ENCODE peak calls at places on chromosome 5, in nine cellular contexts. B is BJ, R is GM12865, G is GM23338, L is fibroblast of lung, Y is NB4, X is mammary epithelial cell, J is epithelial cell of esophagus, N is left ventricle myocardium inferior. C is an unnamed sample.

GRCh38 chr5:43019615-43020293 is 20.4 kb downstream of the ANXA2R start:
- DNase-seq in B (no peak), R (peak; percentile 96), G (peak; percentile 93), L (peak; percentile 92), Y (peak; percentile 94), X (no peak), J (peak; percentile 89), N (no peak), C (peak; percentile 85)

GRCh38 chr5:135571210-135571609 is 7.6 kb downstream of the CXCL14 start:
- DNase-seq in B (no peak), R (no peak), G (no peak), L (no peak), Y (no peak), X (no peak), J (no peak), N (no peak), C (no peak)

GRCh38 chr5:152004095-152004494 is 79.4 kb upstream of the GLRA1 start:
- DNase-seq in B (no peak), R (no peak), G (no peak), L (no peak), Y (no peak), X (no peak), J (no peak), N (no peak), C (no peak)

GRCh38 chr5:1815071-1815786 is 14.0 kb downstream of the NDUFS6 start:
- DNase-seq in B (no peak), R (no peak), G (no peak), L (no peak), Y (no peak), X (no peak), J (no peak), N (no peak), C (no peak)

GRCh38 chr5:162996052-162996451 is 441.3 kb upstream of the CCNG1 start:
- DNase-seq in B (no peak), R (no peak), G (no peak), L (no peak), Y (no peak), X (no peak), J (no peak), N (no peak), C (no peak)

GRCh38 chr5:95697781-95698681 is 15.2 kb upstream of the SPATA9 start:
- DNase-seq in B (no peak), R (no peak), G (no peak), L (no peak), Y (no peak), X (no peak), J (no peak), N (no peak), C (no peak)

GRCh38 chr5:68303754-68304420 is 88.3 kb downstream of the PIK3R1 start:
- DNase-seq in B (no peak), R (no peak), G (no peak), L (no peak), Y (no peak), X (no peak), J (no peak), N (no peak), C (no peak)

GRCh38 chr5:137342764-137343163 is 156.4 kb downstream of the SPOCK1 start:
- DNase-seq in B (no peak), R (no peak), G (no peak), L (no peak), Y (no peak), X (peak; percentile 56), J (peak; percentile 47), N (no peak), C (no peak)

GRCh38 chr5:167346461-167346860 is 945.0 kb upstream of the WWC1 start:
- DNase-seq in B (no peak), R (no peak), G (no peak), L (no peak), Y (no peak), X (no peak), J (no peak), N (no peak), C (no peak)

GRCh38 chr5:105868038-105868775 is 1802.5 kb downstream of the EFNA5 start:
- DNase-seq in B (no peak), R (no peak), G (peak; percentile 18), L (peak; percentile 60), Y (no peak), X (no peak), J (peak; percentile 34), N (no peak), C (peak; percentile 31)

GRCh38 chr5:175809531-175810121 is 61.8 kb upstream of the CPLX2 start:
- DNase-seq in B (peak; percentile 86), R (no peak), G (peak; percentile 53), L (peak; percentile 88), Y (no peak), X (peak; percentile 63), J (no peak), N (no peak), C (peak; percentile 84)

GRCh38 chr5:42992035-42992570 is 48.0 kb downstream of the ANXA2R start:
- DNase-seq in B (peak; percentile 31), R (peak; percentile 95), G (peak; percentile 82), L (peak; percentile 95), Y (peak; percentile 99), X (peak; percentile 65), J (peak; percentile 81), N (peak; percentile 84), C (peak; percentile 95)

DNA sequence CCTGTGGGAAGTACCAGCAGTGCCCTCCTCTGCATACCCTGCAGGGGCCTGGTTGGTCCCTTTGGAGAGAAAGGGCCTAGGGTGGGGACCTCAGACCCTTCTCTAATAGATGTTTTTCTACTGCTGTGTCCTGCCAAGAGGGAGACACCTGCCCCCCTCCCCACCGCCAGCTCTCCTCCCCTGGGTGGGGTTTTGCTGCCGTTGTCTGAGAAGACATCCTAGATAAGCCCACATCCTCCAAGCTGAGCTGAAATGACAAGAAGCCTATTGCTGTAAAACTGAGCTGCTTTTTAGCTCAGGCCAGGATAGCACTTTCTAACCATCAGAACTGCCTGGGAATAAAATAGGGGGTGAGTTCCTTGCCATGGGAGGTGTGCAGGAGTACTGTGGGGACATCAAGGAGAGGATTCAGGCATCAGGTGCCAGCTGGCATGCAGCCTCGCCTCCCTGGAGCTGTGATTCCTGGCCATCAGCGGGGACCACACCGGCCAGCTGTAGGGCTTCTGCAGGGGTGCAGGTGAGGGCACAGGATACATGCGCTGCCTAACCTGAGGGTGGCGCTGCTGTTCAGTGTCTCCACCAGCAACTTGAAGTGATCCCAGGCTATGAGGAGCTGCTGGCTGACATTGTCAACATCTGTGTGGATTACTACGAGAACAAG is 37.9 kb downstream of the CYFIP2 start:
- DNase-seq in B (no peak), R (no peak), G (peak; percentile 85), L (no peak), Y (no peak), X (no peak), J (no peak), N (peak; percentile 71), C (no peak)
- H3K4me3 ChIP-seq in B (no peak overlapping the region), R (no peak overlapping the region), G (no peak overlapping the region), L (no peak overlapping the region), Y (no peak overlapping the region), X (no peak overlapping the region), J (no peak overlapping the region), N (no peak overlapping the region), C (no peak overlapping the region)

DNA sequence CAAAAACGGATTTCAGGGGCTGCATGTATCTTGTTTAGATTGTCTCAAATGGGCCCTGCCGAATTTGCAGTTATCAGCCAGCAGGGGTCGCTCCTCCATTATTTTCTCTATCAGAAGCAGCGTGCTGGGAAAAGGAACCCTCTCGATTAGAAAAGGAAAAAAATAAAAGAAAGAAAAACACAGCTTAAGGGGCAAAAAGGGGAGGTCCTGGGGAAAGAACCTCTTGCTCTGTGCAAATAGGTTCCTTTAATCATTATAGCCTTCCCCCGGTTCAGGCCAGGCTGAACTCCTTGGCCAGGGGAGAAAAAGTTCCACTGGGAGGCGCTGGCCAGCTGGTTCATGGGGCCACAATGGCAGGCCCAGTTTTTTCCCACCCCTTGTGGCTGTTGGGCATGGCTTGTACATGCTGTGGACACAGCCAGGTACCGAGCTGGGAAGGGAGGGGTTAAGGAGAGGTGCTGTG is 25.0 kb upstream of the CAPSL start:
- DNase-seq in B (no peak), R (peak; percentile 31), G (peak; percentile 76), L (peak; percentile 5), Y (peak; percentile 38), X (peak; percentile 7), J (peak; percentile 24), N (no peak), C (peak; percentile 41)
- TF ChIP-seq CTCF in B (peak; percentile 58), R (peak; percentile 36), G (peak; percentile 63), L (peak; percentile 43), Y (peak; percentile 22), X (peak; percentile 61), J (peak; percentile 34), N (no peak), C (peak; percentile 57)

GRCh38 chr5:170251462-170251861 is 18.7 kb downstream of the C5orf58 start:
- DNase-seq in B (no peak), R (no peak), G (no peak), L (no peak), Y (no peak), X (peak; percentile 58), J (peak; percentile 68), N (no peak), C (no peak)

GRCh38 chr5:170252109-170252508 is 19.3 kb downstream of the C5orf58 start:
- DNase-seq in B (no peak), R (no peak), G (no peak), L (no peak), Y (no peak), X (no peak), J (no peak), N (no peak), C (no peak)

GRCh38 chr5:170250810-170251317 is 18.1 kb downstream of the C5orf58 start:
- DNase-seq in B (no peak), R (no peak), G (no peak), L (no peak), Y (no peak), X (no peak), J (no peak), N (no peak), C (no peak)

GRCh38 chr5:170254056-170254455 is 21.3 kb downstream of the C5orf58 start:
- DNase-seq in B (no peak), R (peak; percentile 79), G (peak; percentile 34), L (no peak), Y (no peak), X (peak; percentile 96), J (peak; percentile 92), N (no peak), C (no peak)

DNA sequence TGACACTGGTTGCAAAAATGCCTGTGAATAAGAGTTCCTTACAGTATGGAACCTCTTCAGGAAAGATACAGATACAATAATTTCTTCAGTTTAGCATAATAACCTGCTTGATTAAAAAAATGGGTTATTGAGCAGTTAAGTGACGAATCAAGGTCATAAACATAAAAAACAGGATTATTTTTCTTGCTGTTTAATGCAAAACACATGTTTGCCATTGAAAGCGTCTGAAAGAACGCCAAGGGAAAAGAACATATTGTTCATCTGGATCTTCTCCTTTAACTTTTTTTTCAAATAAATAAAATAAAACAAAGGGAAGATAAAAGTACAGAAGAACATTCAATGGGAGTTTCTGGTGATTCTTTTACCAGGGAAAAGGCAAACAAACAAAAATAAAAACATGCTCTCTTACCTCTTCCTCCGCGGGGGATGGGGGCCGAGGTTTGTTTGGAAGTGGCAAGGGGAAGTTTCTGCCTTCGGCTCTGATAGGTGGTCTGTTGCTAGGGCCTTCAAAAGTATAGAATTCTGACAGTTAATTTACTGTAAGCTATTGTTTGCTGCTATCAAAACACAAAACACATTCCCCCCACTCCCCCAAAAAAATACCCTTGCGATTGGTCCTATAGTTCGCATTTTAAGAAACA is 20.0 kb downstream of the C5orf58 start:
- DNase-seq in B (no peak), R (no peak), G (peak; percentile 36), L (no peak), Y (no peak), X (no peak), J (no peak), N (no peak), C (no peak)
- H3K4me3 ChIP-seq in B (no peak overlapping the region), R (no peak overlapping the region), G (peak overlapping the region; percentile 28), L (no peak overlapping the region), Y (no peak overlapping the region), X (no peak overlapping the region), J (no peak overlapping the region), N (no peak overlapping the region), C (no peak overlapping the region)

GRCh38 chr5:111070272-111071134 is 1.0 kb upstream of the TSLP start:
- DNase-seq in B (no peak), R (peak; percentile 50), G (peak; percentile 83), L (no peak), Y (no peak), X (no peak), J (no peak), N (peak; percentile 26), C (peak; percentile 37)
- TF ChIP-seq CTCF in B (no peak), R (no peak), G (no peak), L (peak; percentile 24), Y (no peak), X (no peak), J (no peak), N (no peak), C (no peak)

C was measured in cardiac fibroblast.